ENCODE peak calls at places on chromosomes 5 and 9, in five cellular contexts. One of them, this sample, is unnamed.

GRCh38 chr5:80275347-80275746 is 19.5 kb upstream of the SERINC5 start:
- DNase-seq in IMR-90: peak
- DNase-seq in K562: no peak
- DNase-seq in HepG2: peak
- DNase-seq in H1: no peak
- DNase-seq in this sample: peak

GRCh38 chr5:15442183-15442550 is 57.8 kb upstream of the FBXL7 start:
- DNase-seq in IMR-90: no peak
- DNase-seq in K562: no peak
- DNase-seq in HepG2: no peak
- DNase-seq in H1: no peak
- DNase-seq in this sample: no peak

GRCh38 chr5:93193756-93194155 is 387.3 kb downstream of the NR2F1-AS1 start:
- DNase-seq in IMR-90: peak
- DNase-seq in K562: no peak
- DNase-seq in HepG2: no peak
- DNase-seq in H1: no peak
- DNase-seq in this sample: no peak

GRCh38 chr5:68266457-68266856 is 50.9 kb downstream of the PIK3R1 start:
- DNase-seq in IMR-90: no peak
- DNase-seq in K562: no peak
- DNase-seq in HepG2: no peak
- DNase-seq in H1: no peak
- DNase-seq in this sample: no peak

GRCh38 chr9:126609191-126609590 is 4.5 kb upstream of the LMX1B start:
- DNase-seq in IMR-90: no peak
- DNase-seq in K562: no peak
- DNase-seq in HepG2: no peak
- DNase-seq in H1: no peak
- DNase-seq in this sample: no peak

GRCh38 chr5:160657622-160658458 is 194.2 kb downstream of the ATP10B start:
- DNase-seq in IMR-90: no peak
- DNase-seq in K562: no peak
- DNase-seq in HepG2: no peak
- DNase-seq in H1: no peak
- DNase-seq in this sample: no peak

GRCh38 chr5:67395790-67396418 is 199.3 kb upstream of the CD180 start:
- DNase-seq in IMR-90: no peak
- DNase-seq in K562: no peak
- DNase-seq in HepG2: no peak
- DNase-seq in H1: no peak
- DNase-seq in this sample: no peak

GRCh38 chr9:92960561-92961290 is 13.4 kb downstream of the FGD3 start:
- DNase-seq in IMR-90: no peak
- DNase-seq in K562: no peak
- DNase-seq in HepG2: no peak
- DNase-seq in H1: no peak
- DNase-seq in this sample: no peak

GRCh38 chr5:61953913-61954312 is 352.1 kb upstream of the KIF2A start:
- DNase-seq in IMR-90: no peak
- DNase-seq in K562: no peak
- DNase-seq in HepG2: no peak
- DNase-seq in H1: no peak
- DNase-seq in this sample: no peak

GRCh38 chr5:10506535-10506934 is 57.3 kb upstream of the ANKRD33B start:
- DNase-seq in IMR-90: no peak
- DNase-seq in K562: no peak
- DNase-seq in HepG2: no peak
- DNase-seq in H1: no peak
- DNase-seq in this sample: no peak

GRCh38 chr5:157342822-157343402 is 77.0 kb downstream of the CYFIP2 start:
- DNase-seq in IMR-90: no peak
- DNase-seq in K562: peak
- DNase-seq in HepG2: peak
- DNase-seq in H1: peak
- DNase-seq in this sample: peak

GRCh38 chr5:126544087-126544740 is 50.8 kb downstream of the ALDH7A1 start:
- DNase-seq in IMR-90: peak
- DNase-seq in K562: peak
- DNase-seq in HepG2: peak
- DNase-seq in H1: peak
- DNase-seq in this sample: peak

GRCh38 chr9:83620841-83621636 is 1.9 kb upstream of the IDNK start:
- DNase-seq in IMR-90: peak
- DNase-seq in K562: no peak
- DNase-seq in HepG2: peak
- DNase-seq in H1: peak
- DNase-seq in this sample: peak

GRCh38 chr9:75626860-75627259 is 263.6 kb upstream of the PCSK5 start:
- DNase-seq in IMR-90: no peak
- DNase-seq in K562: no peak
- DNase-seq in HepG2: no peak
- DNase-seq in H1: no peak
- DNase-seq in this sample: no peak

GRCh38 chr5:57219386-57219785 is 45.5 kb downstream of the GPBP1 start:
- DNase-seq in IMR-90: no peak
- DNase-seq in K562: no peak
- DNase-seq in HepG2: peak
- DNase-seq in H1: no peak
- DNase-seq in this sample: peak

GRCh38 chr9:94017939-94018531 is 62.9 kb upstream of the BARX1 start:
- DNase-seq in IMR-90: peak
- DNase-seq in K562: no peak
- DNase-seq in HepG2: no peak
- DNase-seq in H1: no peak
- DNase-seq in this sample: no peak

GRCh38 chr5:21593261-21593660 is 1259.9 kb downstream of the CDH12 start:
- DNase-seq in IMR-90: no peak
- DNase-seq in K562: no peak
- DNase-seq in HepG2: no peak
- DNase-seq in H1: no peak
- DNase-seq in this sample: no peak

GRCh38 chr9:101706929-101707328 is 31.5 kb downstream of the GRIN3A start:
- DNase-seq in IMR-90: no peak
- DNase-seq in K562: no peak
- DNase-seq in HepG2: no peak
- DNase-seq in H1: no peak
- DNase-seq in this sample: no peak

GRCh38 chr9:127058645-127059021 is 63.8 kb downstream of the ANGPTL2 start:
- DNase-seq in IMR-90: peak
- DNase-seq in K562: no peak
- DNase-seq in HepG2: no peak
- DNase-seq in H1: no peak
- DNase-seq in this sample: no peak

GRCh38 chr9:124371183-124371582 is 44.1 kb downstream of the PSMB7 start:
- DNase-seq in IMR-90: peak
- DNase-seq in K562: no peak
- DNase-seq in HepG2: peak
- DNase-seq in H1: no peak
- DNase-seq in this sample: no peak

GRCh38 chr5:9361835-9362234 is 184.0 kb downstream of the SEMA5A start:
- DNase-seq in IMR-90: peak
- DNase-seq in K562: peak
- DNase-seq in HepG2: peak
- DNase-seq in H1: peak
- DNase-seq in this sample: peak

GRCh38 chr5:22242532-22242931 is 610.6 kb downstream of the CDH12 start:
- DNase-seq in IMR-90: no peak
- DNase-seq in K562: no peak
- DNase-seq in HepG2: no peak
- DNase-seq in H1: no peak
- DNase-seq in this sample: no peak

GRCh38 chr9:87880116-87880515 is 2.6 kb upstream of the SPATA31E1 start:
- DNase-seq in IMR-90: peak
- DNase-seq in K562: no peak
- DNase-seq in HepG2: no peak
- DNase-seq in H1: no peak
- DNase-seq in this sample: no peak

GRCh38 chr9:124940521-124940893 is 376 bp downstream of the GOLGA1 start:
- DNase-seq in IMR-90: no peak
- DNase-seq in K562: no peak
- DNase-seq in HepG2: no peak
- DNase-seq in H1: no peak
- DNase-seq in this sample: no peak

GRCh38 chr5:77946381-77947050 is 170.4 kb upstream of the TBCA start:
- DNase-seq in IMR-90: no peak
- DNase-seq in K562: no peak
- DNase-seq in HepG2: no peak
- DNase-seq in H1: no peak
- DNase-seq in this sample: no peak

GRCh38 chr9:75715360-75715759 is 175.1 kb upstream of the PCSK5 start:
- DNase-seq in IMR-90: no peak
- DNase-seq in K562: no peak
- DNase-seq in HepG2: no peak
- DNase-seq in H1: no peak
- DNase-seq in this sample: no peak

GRCh38 chr9:131318211-131318610 is 28.7 kb downstream of the PLPP7 start:
- DNase-seq in IMR-90: no peak
- DNase-seq in K562: no peak
- DNase-seq in HepG2: no peak
- DNase-seq in H1: no peak
- DNase-seq in this sample: no peak

GRCh38 chr5:40754381-40755092 is 1.2 kb downstream of the TTC33 start:
- DNase-seq in IMR-90: peak
- DNase-seq in K562: no peak
- DNase-seq in HepG2: no peak
- DNase-seq in H1: no peak
- DNase-seq in this sample: no peak

GRCh38 chr9:12989669-12990068 is 214.8 kb downstream of the LURAP1L start:
- DNase-seq in IMR-90: no peak
- DNase-seq in K562: no peak
- DNase-seq in HepG2: no peak
- DNase-seq in H1: no peak
- DNase-seq in this sample: no peak

GRCh38 chr5:151896041-151896691 is 28.5 kb downstream of the GLRA1 start:
- DNase-seq in IMR-90: peak
- DNase-seq in K562: no peak
- DNase-seq in HepG2: no peak
- DNase-seq in H1: no peak
- DNase-seq in this sample: no peak
- TF ChIP-seq MAFK in IMR-90: no peak
- TF ChIP-seq MAFK in K562: no peak
- TF ChIP-seq MAFK in HepG2: no peak
- TF ChIP-seq MAFK in H1: no peak
- TF ChIP-seq MAFK in this sample: no peak

DNA sequence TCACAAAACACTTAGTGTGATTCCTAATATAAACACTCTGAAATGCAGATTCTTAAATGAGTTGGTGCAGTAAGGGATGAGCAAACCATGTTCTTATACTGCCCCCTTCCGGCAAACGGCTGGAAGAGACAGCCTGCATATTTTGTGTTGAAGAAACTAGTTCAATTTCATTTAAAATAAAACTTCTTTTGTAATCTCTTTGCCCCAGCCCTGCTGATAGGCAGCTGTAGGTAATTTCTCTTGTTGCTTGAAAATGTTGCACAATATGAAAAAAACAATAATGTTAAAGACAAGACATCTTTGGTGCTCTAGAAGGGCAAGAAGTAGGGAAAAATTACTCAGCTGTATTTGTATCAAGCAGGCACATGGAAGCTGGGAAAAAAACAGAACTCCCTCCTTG is 89.7 kb upstream of the CCNG1 start:
- DNase-seq in IMR-90: peak
- DNase-seq in K562: peak
- DNase-seq in HepG2: peak
- DNase-seq in H1: peak
- DNase-seq in this sample: peak
- TF ChIP-seq MAFK in IMR-90: no peak
- TF ChIP-seq MAFK in K562: no peak
- TF ChIP-seq MAFK in HepG2: no peak
- TF ChIP-seq MAFK in H1: no peak
- TF ChIP-seq MAFK in this sample: no peak

GRCh38 chr5:171808951-171809350 is 23.3 kb downstream of the SMIM23 start:
- DNase-seq in IMR-90: peak
- DNase-seq in K562: no peak
- DNase-seq in HepG2: no peak
- DNase-seq in H1: no peak
- DNase-seq in this sample: no peak
- TF ChIP-seq MAFK in IMR-90: no peak
- TF ChIP-seq MAFK in K562: no peak
- TF ChIP-seq MAFK in HepG2: no peak
- TF ChIP-seq MAFK in H1: no peak
- TF ChIP-seq MAFK in this sample: no peak

DNA sequence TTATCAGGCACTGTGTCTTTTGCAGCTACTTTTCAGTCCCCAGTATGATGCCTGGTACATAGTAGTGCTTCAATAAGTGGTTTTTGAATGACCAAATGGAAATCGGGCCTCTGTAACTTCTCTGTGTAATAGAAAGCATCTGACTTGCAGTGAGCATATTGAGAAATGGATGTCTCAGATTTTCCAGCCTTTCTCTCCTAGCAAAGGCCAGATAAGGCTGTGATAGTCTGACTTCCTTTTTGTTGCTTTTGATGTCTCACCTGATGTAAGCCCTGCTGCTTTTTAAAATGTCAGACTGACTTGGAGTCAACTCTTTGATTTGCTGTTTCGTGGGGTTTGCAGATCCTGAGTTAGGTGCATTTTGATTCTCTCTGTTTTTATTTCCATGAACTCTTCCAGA is 590.0 kb upstream of the ZNF608 start:
- DNase-seq in IMR-90: no peak
- DNase-seq in K562: no peak
- DNase-seq in HepG2: no peak
- DNase-seq in H1: no peak
- DNase-seq in this sample: no peak
- TF ChIP-seq MAFK in IMR-90: no peak
- TF ChIP-seq MAFK in K562: no peak
- TF ChIP-seq MAFK in HepG2: no peak
- TF ChIP-seq MAFK in H1: no peak
- TF ChIP-seq MAFK in this sample: no peak

DNA sequence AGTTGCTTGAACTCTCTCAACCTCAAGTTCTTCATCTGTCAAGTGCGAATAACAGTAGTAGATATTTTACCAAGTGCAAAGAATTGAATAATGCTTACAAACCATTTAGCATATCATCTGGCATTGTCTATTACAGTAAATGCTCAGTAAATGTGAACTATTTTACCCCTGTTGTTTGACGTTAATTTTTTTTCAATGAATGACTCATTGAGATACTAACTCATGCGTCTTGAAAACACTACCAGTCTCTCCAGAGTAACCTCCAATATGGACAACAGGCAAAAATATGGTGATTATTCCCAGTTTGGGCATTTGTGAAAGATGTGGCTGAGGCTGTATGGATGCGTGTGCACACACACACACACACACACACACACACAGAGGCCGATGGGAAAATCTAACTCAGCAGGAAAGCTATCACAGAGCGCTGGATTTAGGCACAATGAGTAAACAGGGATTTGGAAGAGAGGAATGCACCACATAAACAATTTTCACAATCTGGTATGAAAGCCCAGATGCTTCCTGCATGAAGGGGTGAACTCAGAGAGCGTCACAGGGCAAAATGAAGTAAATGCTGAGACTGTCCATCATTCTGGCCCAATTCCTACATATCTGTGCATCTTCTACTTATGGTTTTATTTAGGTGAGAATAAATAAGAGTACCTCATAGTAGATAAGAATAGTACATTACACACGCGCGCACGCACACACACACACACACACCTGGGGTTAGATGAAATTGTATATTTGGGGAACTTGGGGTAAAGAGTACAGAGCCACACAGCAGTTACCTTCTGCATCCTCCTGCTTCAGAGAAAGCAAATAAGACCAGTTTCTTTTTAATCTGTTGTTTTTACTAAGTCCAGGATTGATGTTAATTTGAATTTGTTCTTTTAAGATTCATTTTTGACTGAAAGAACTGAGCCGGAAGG is 128.7 kb downstream of the PALM2AKAP2 start:
- DNase-seq in IMR-90: peak
- DNase-seq in K562: no peak
- DNase-seq in HepG2: no peak
- DNase-seq in H1: no peak
- DNase-seq in this sample: no peak
- TF ChIP-seq MAFK in IMR-90: peak
- TF ChIP-seq MAFK in K562: no peak
- TF ChIP-seq MAFK in HepG2: no peak
- TF ChIP-seq MAFK in H1: no peak
- TF ChIP-seq MAFK in this sample: no peak